ENCODE peak calls at places on chromosomes 6 and 20, in nine cellular contexts. L is Right ventricle myocardium superior; H is HS-27A; A is stimulated activated CD4-positive, alpha-beta T cell treated with anti-CD3 and anti-CD28 coated beads, Interleukin-1b, Interleukin-23, amount 100 ng/mL, for 4 hours; U is AG09319; S is AG08395; P is activated naive CD4-positive, alpha-beta T cell; I is islet precursor cell; J is lower leg skin. C is an unnamed sample.

GRCh38 chr20:46638367-46639274 is 12.6 kb downstream of the SLC13A3 start:
- DNase-seq in L (no peak), H (no peak), A (no peak), U (no peak), S (no peak), P (no peak), I (peak), J (peak), C (no peak)

GRCh38 chr20:54284928-54285704 is 77.2 kb downstream of the PFDN4 start:
- DNase-seq in L (no peak), H (no peak), A (no peak), U (no peak), S (no peak), P (no peak), I (no peak), J (no peak), C (peak)

GRCh38 chr20:56392282-56393132 is at the start of gene CSTF1:
- DNase-seq in L (peak), H (peak), A (peak), U (peak), S (peak), P (peak), I (peak), J (peak), C (peak)

GRCh38 chr6:42210551-42210950 is 7.1 kb downstream of the MRPS10 start:
- DNase-seq in L (no peak), H (no peak), A (no peak), U (no peak), S (no peak), P (no peak), I (no peak), J (no peak), C (no peak)

GRCh38 chr6:53623497-53623896 is 42.1 kb downstream of the KLHL31 start:
- DNase-seq in L (no peak), H (no peak), A (no peak), U (no peak), S (peak), P (no peak), I (no peak), J (no peak), C (no peak)

GRCh38 chr6:138440296-138440695 is 36.3 kb downstream of the HEBP2 start:
- DNase-seq in L (no peak), H (no peak), A (no peak), U (no peak), S (no peak), P (no peak), I (no peak), J (no peak), C (no peak)

GRCh38 chr6:72704979-72705378 is 83.1 kb downstream of the KCNQ5 start:
- DNase-seq in L (no peak), H (no peak), A (no peak), U (no peak), S (no peak), P (no peak), I (no peak), J (no peak), C (no peak)

GRCh38 chr6:107458687-107459282 is 579 bp downstream of the PDSS2 start:
- DNase-seq in L (peak), H (peak), A (peak), U (no peak), S (peak), P (no peak), I (peak), J (peak), C (peak)

GRCh38 chr6:37783025-37783825 is 36.3 kb upstream of the ZFAND3 start:
- DNase-seq in L (no peak), H (no peak), A (no peak), U (no peak), S (peak), P (no peak), I (peak), J (no peak), C (no peak)

GRCh38 chr6:4687989-4688947 is 87.9 kb upstream of the CDYL start:
- DNase-seq in L (no peak), H (peak), A (no peak), U (peak), S (peak), P (no peak), I (no peak), J (peak), C (peak)

GRCh38 chr20:38645318-38645717 is 43.7 kb downstream of the ARHGAP40 start:
- DNase-seq in L (no peak), H (no peak), A (no peak), U (no peak), S (no peak), P (no peak), I (no peak), J (no peak), C (no peak)

GRCh38 chr6:35583893-35584688 is 71.4 kb upstream of the TULP1 start:
- DNase-seq in L (no peak), H (no peak), A (peak), U (peak), S (peak), P (peak), I (peak), J (no peak), C (peak)

GRCh38 chr6:79946773-79947190 is 571 bp downstream of the ELOVL4 start:
- DNase-seq in L (no peak), H (no peak), A (peak), U (no peak), S (peak), P (no peak), I (peak), J (no peak), C (peak)

GRCh38 chr20:53502820-53503219 is 90.8 kb downstream of the ZNF217 start:
- DNase-seq in L (no peak), H (no peak), A (no peak), U (no peak), S (no peak), P (no peak), I (no peak), J (no peak), C (no peak)

GRCh38 chr20:4749326-4749725 is 27.6 kb downstream of the PRND start:
- DNase-seq in L (no peak), H (no peak), A (no peak), U (no peak), S (no peak), P (no peak), I (peak), J (no peak), C (no peak)

GRCh38 chr20:53047203-53047602 is 75.0 kb downstream of the TSHZ2 start:
- DNase-seq in L (no peak), H (no peak), A (no peak), U (no peak), S (no peak), P (no peak), I (no peak), J (no peak), C (no peak)

GRCh38 chr20:40160151-40160550 is 528.9 kb downstream of the MAFB start:
- DNase-seq in L (peak), H (no peak), A (no peak), U (peak), S (peak), P (no peak), I (peak), J (no peak), C (peak)

GRCh38 chr20:62358171-62358719 is 8.9 kb downstream of the LAMA5 start:
- DNase-seq in L (peak), H (no peak), A (no peak), U (no peak), S (no peak), P (no peak), I (peak), J (no peak), C (no peak)

GRCh38 chr20:37500311-37500710 is 20.7 kb upstream of the NNAT start:
- DNase-seq in L (no peak), H (no peak), A (no peak), U (no peak), S (no peak), P (no peak), I (no peak), J (peak), C (no peak)

GRCh38 chr6:46893648-46894047 is 28.1 kb downstream of the ADGRF5 start:
- DNase-seq in L (no peak), H (no peak), A (no peak), U (no peak), S (no peak), P (no peak), I (no peak), J (no peak), C (no peak)

GRCh38 chr6:156777866-156778614 is 862 bp downstream of the ARID1B start:
- DNase-seq in L (peak), H (no peak), A (peak), U (no peak), S (peak), P (peak), I (peak), J (peak), C (peak)

C was measured in RWPE1.